ENCODE peak calls at places on chromosomes 1 and 21, in six cellular contexts. P is HFFc6, B is endothelial cell, D is ovary, S is tibial artery, Y is WTC11. V is an unnamed sample.

GRCh38 chr1:38273405-38273804 is 226.8 kb upstream of the POU3F1 start:
- DNase-seq in S (no peak), Y (no peak), P (no peak), B (no peak), D (no peak), V (no peak)

GRCh38 chr1:27621067-27621920 is 13.7 kb downstream of the FGR start:
- DNase-seq in D (no peak), S (no peak), Y (no peak), B (no peak), P (no peak), V (no peak)

GRCh38 chr1:198620951-198621824 is 17.7 kb upstream of the PTPRC start:
- DNase-seq in P (no peak), Y (no peak), D (no peak), B (no peak), S (no peak), V (no peak)

GRCh38 chr1:167161242-167161641 is 59.4 kb upstream of the POU2F1 start:
- DNase-seq in P (no peak), B (no peak), S (no peak), Y (no peak), D (no peak), V (no peak)

GRCh38 chr1:11176081-11176706 is 13.0 kb upstream of the ANGPTL7 start:
- DNase-seq in Y (peak), S (no peak), B (no peak), D (no peak), P (peak), V (peak)

GRCh38 chr1:77639056-77639455 is 43.4 kb downstream of the ZZZ3 start:
- DNase-seq in S (no peak), D (no peak), P (peak), B (no peak), Y (no peak), V (no peak)

GRCh38 chr1:86846166-86846647 is 67.7 kb downstream of the SELENOF start:
- DNase-seq in D (no peak), B (no peak), Y (no peak), P (peak), S (no peak), V (no peak)

GRCh38 chr1:203187306-203188264 is 1.1 kb upstream of the CHI3L1 start:
- DNase-seq in B (no peak), S (peak), Y (no peak), P (no peak), D (no peak), V (no peak)

GRCh38 chr1:27418326-27418761 is 25.9 kb downstream of the GPR3 start:
- DNase-seq in S (peak), P (peak), B (no peak), Y (no peak), D (no peak), V (no peak)

GRCh38 chr1:95230768-95231191 is 3.2 kb upstream of the RWDD3 start:
- DNase-seq in D (peak), P (no peak), Y (no peak), S (no peak), B (no peak), V (no peak)

GRCh38 chr1:153617677-153618076 is 1.6 kb upstream of the S100A14 start:
- DNase-seq in S (peak), Y (peak), B (peak), P (peak), D (peak), V (peak)

GRCh38 chr1:4397196-4397595 is 257.2 kb upstream of the AJAP1 start:
- DNase-seq in S (no peak), D (no peak), Y (no peak), P (no peak), B (no peak), V (no peak)

GRCh38 chr1:42756956-42757891 is 9.6 kb downstream of the P3H1 start:
- DNase-seq in Y (no peak), D (no peak), P (peak), B (no peak), S (no peak), V (peak)

GRCh38 chr1:192732787-192733186 is 76.1 kb upstream of the RGS2 start:
- DNase-seq in D (no peak), B (no peak), P (no peak), Y (no peak), S (no peak), V (no peak)

GRCh38 chr1:25037174-25038074 is 107.3 kb upstream of the RUNX3 start:
- DNase-seq in P (no peak), S (no peak), Y (peak), B (peak), D (no peak), V (peak)

GRCh38 chr1:192535916-192536662 is 39.5 kb upstream of the RGS1 start:
- DNase-seq in Y (no peak), B (no peak), P (no peak), S (no peak), D (no peak), V (no peak)

GRCh38 chr1:205704891-205705290 is 24.6 kb upstream of the SLC45A3 start:
- DNase-seq in Y (no peak), P (no peak), S (no peak), D (no peak), B (no peak), V (no peak)

GRCh38 chr1:26493267-26493666 is 21.0 kb downstream of the HMGN2 start:
- DNase-seq in D (no peak), P (no peak), S (no peak), Y (no peak), B (no peak), V (no peak)

GRCh38 chr1:52692697-52693096 is 5.5 kb downstream of the COA7 start:
- DNase-seq in P (no peak), B (no peak), S (no peak), Y (no peak), D (no peak), V (no peak)

GRCh38 chr1:14715771-14716170 is 117.3 kb downstream of the KAZN start:
- DNase-seq in Y (no peak), S (no peak), P (no peak), B (no peak), D (no peak), V (no peak)

GRCh38 chr21:31456201-31456600 is 112.1 kb upstream of the TIAM1 start:
- DNase-seq in S (no peak), P (no peak), D (no peak), Y (no peak), B (no peak), V (no peak)

GRCh38 chr1:89890085-89890754 is 69.4 kb downstream of the LRRC8D start:
- DNase-seq in B (no peak), S (no peak), D (no peak), Y (no peak), P (peak), V (no peak)

GRCh38 chr1:247107694-247108093 is 3.5 kb upstream of the ZNF669 start:
- DNase-seq in Y (no peak), B (no peak), S (no peak), D (no peak), P (no peak), V (no peak)

GRCh38 chr21:35511298-35512162 is 462.4 kb upstream of the RUNX1 start:
- DNase-seq in Y (no peak), S (no peak), D (no peak), B (no peak), P (peak), V (no peak)

GRCh38 chr1:36608272-36608671 is 125.6 kb upstream of the CSF3R start:
- DNase-seq in B (no peak), S (no peak), P (no peak), Y (no peak), D (no peak), V (no peak)

GRCh38 chr1:12587981-12588620 is 29.9 kb downstream of the DHRS3 start:
- DNase-seq in P (peak), S (no peak), Y (no peak), B (no peak), D (no peak), V (no peak)

GRCh38 chr21:43585514-43585913 is 73.8 kb downstream of the HSF2BP start:
- DNase-seq in D (no peak), B (no peak), P (no peak), Y (no peak), S (no peak), V (no peak)

GRCh38 chr1:153585009-153585408 is 19.4 kb upstream of the S100A2 start:
- DNase-seq in B (no peak), D (no peak), Y (no peak), S (no peak), P (no peak), V (no peak)

GRCh38 chr1:228022571-228023293 is 15.9 kb downstream of the WNT3A start:
- DNase-seq in P (no peak), S (no peak), B (no peak), Y (peak), D (no peak), V (no peak)

GRCh38 chr1:10575616-10576015 is 100.9 kb downstream of the PEX14 start:
- DNase-seq in Y (no peak), S (no peak), D (no peak), B (no peak), P (peak), V (no peak)

GRCh38 chr1:103461171-103462105 is 64.1 kb upstream of the RNPC3 start:
- DNase-seq in B (no peak), D (no peak), P (peak), S (no peak), Y (no peak), V (no peak)

GRCh38 chr21:38925923-38926322 is 120.2 kb downstream of the ETS2 start:
- DNase-seq in P (peak), S (peak), D (peak), B (no peak), Y (no peak), V (no peak)

GRCh38 chr1:209797978-209798639 is 7.8 kb downstream of the IRF6 start:
- DNase-seq in S (no peak), B (no peak), P (no peak), D (no peak), Y (no peak), V (no peak)
- TF ChIP-seq CTCF in S (no peak), B (no peak), P (peak), D (no peak), Y (no peak), V (no peak)

GRCh38 chr1:170225735-170226524 is 80.2 kb downstream of the NTMT2 start:
- DNase-seq in Y (no peak), D (no peak), B (no peak), S (no peak), P (peak), V (no peak)
- TF ChIP-seq CTCF in Y (no peak), D (no peak), B (no peak), S (no peak), P (no peak), V (no peak)

GRCh38 chr21:30234050-30234449 is 18.2 kb upstream of the CLDN8 start:
- DNase-seq in D (no peak), S (no peak), B (no peak), P (no peak), Y (no peak), V (no peak)
- TF ChIP-seq CTCF in D (no peak), S (no peak), B (no peak), P (no peak), Y (no peak), V (no peak)

DNA sequence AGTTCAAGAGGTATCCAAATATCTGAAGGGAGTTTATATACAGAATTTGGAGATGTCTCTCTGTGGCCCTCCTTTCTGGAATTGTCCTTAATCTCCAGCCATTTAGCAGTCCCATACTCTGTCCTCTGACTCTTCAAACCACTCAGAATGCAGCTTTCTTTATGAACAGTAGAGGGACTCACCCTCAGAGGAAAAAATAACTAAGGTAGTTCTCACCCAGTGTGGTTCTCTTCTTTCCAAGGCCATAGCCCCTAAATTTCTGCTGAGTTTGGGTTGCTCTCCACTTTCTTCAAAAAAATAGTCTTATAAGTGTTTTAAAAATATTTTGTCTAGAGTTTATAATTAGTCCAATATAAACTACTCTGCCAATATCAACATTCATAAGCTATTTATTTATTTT is 369.7 kb downstream of the MATN1 start:
- DNase-seq in B (no peak), P (no peak), S (no peak), Y (no peak), D (no peak), V (no peak)
- TF ChIP-seq CTCF in B (no peak), P (peak), S (no peak), Y (no peak), D (no peak), V (peak)

DNA sequence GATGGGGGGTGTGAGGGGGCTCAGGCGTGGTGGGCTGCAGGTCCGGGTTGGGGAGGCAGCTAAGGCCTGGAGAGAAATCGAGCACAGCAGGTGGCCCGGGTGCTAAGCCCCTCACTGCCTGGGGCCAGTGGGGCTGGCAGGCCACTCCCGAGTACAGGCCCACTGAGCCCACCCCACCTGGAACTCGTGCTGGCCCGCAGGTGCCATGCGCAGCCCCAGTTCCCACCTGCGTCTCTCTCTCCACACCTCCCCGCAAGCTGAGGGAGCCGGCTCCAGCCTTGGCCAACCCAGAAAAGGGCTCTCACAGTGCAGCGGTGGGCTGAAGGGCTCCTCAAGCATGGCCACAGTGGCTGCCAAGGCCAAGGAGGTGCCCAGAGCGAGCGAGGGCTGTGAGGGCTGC is 1047.1 kb upstream of the ADGRL4 start:
- DNase-seq in B (no peak), Y (no peak), S (peak), D (no peak), P (no peak), V (no peak)
- TF ChIP-seq CTCF in B (no peak), Y (no peak), S (no peak), D (no peak), P (no peak), V (no peak)

GRCh38 chr1:160837558-160838205 is 25.0 kb downstream of the CD244 start:
- DNase-seq in D (peak), B (no peak), P (peak), Y (no peak), S (no peak), V (no peak)

GRCh38 chr1:160838876-160839275 is 23.8 kb downstream of the CD244 start:
- DNase-seq in D (no peak), B (no peak), Y (no peak), S (no peak), P (no peak), V (no peak)

GRCh38 chr1:160836561-160836960 is 26.1 kb downstream of the CD244 start:
- DNase-seq in D (no peak), P (no peak), Y (no peak), B (no peak), S (no peak), V (no peak)

GRCh38 chr1:160834945-160835565 is 27.6 kb downstream of the CD244 start:
- DNase-seq in P (peak), Y (no peak), B (peak), S (no peak), D (no peak), V (peak)

GRCh38 chr1:160836981-160837557 is 25.6 kb downstream of the CD244 start:
- DNase-seq in D (no peak), B (no peak), Y (no peak), P (no peak), S (no peak), V (no peak)
- TF ChIP-seq CTCF in D (no peak), B (no peak), Y (no peak), P (no peak), S (no peak), V (no peak)

DNA sequence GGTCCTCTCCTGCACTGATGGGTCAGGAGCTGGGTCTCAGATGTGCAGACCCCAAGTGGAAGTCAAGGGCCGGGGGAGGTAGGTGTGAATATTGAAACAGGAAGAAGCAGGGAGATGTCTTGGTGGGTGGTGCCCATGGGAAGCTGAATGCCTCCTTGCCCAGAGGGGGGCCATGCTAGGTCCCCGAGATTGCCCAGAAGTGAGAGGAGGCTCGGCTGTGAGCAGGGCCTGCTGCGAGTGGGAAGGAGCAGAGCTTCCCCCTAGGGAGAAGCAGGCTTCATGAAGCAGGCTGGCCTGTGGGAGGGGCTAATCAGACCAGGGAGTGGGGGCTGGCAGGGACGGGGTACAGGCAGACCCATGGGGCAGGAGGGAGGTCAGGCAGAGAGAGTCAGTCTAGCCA is 87.6 kb downstream of the ACTL8 start:
- DNase-seq in B (no peak), P (no peak), D (no peak), S (no peak), Y (no peak), V (no peak)
- TF ChIP-seq CTCF in B (no peak), P (no peak), D (no peak), S (no peak), Y (no peak), V (no peak)